ENCODE peak calls at places on chromosomes 16 and 17, in six cellular contexts. D is naive thymus-derived CD8-positive, alpha-beta T cell; N is non-pigmented ciliary epithelial cell; P is cardiac fibroblast; R is activated effector memory CD4-positive, alpha-beta T cell treated with anti-CD3 and anti-CD28 coated beads, Interleukin-2, amount 50 U/mL, for 16 hours; X is stimulated activated CD4-positive, alpha-beta T cell treated with anti-CD3 and anti-CD28 coated beads, Interleukin-15, amount 100 ng/mL, for 1 hour. I is an unnamed sample.

GRCh38 chr17:40101367-40102210 is 1.2 kb upstream of the NR1D1 start:
- DNase-seq in D (no peak), N (no peak), P (no peak), R (no peak), X (no peak), I (no peak)

GRCh38 chr17:13594310-13594709 is 7.4 kb downstream of the HS3ST3A1 start:
- DNase-seq in D (no peak), N (no peak), P (no peak), R (no peak), X (no peak), I (no peak)

GRCh38 chr17:50642722-50643656 is 8.3 kb downstream of the ABCC3 start:
- DNase-seq in D (no peak), N (no peak), P (no peak), R (no peak), X (no peak), I (no peak)

GRCh38 chr17:51245535-51245934 is 14.3 kb downstream of the MBTD1 start:
- DNase-seq in D (no peak), N (no peak), P (no peak), R (no peak), X (no peak), I (no peak)

GRCh38 chr16:30456302-30456701 is 10.6 kb upstream of the SEPHS2 start:
- DNase-seq in D (no peak), N (no peak), P (no peak), R (no peak), X (no peak), I (no peak)

GRCh38 chr17:45848868-45849535 is 4.3 kb downstream of the SPPL2C start:
- DNase-seq in D (no peak), N (no peak), P (no peak), R (no peak), X (no peak), I (no peak)

GRCh38 chr17:41322264-41322902 is 6.9 kb upstream of the KRTAP17-1 start:
- DNase-seq in D (peak; percentile 62), N (peak; percentile 35), P (peak; percentile 67), R (no peak), X (no peak), I (no peak)

GRCh38 chr17:8821446-8822105 is 22.4 kb upstream of the MFSD6L start:
- DNase-seq in D (no peak), N (no peak), P (no peak), R (no peak), X (no peak), I (no peak)

GRCh38 chr16:22674832-22675191 is 139.2 kb upstream of the HS3ST2 start:
- DNase-seq in D (no peak), N (no peak), P (no peak), R (no peak), X (no peak), I (no peak)

GRCh38 chr16:66649636-66650205 is 45.2 kb downstream of the CMTM3 start:
- DNase-seq in D (no peak), N (no peak), P (no peak), R (no peak), X (no peak), I (no peak)

GRCh38 chr17:81049372-81049911 is 14.5 kb downstream of the BAIAP2 start:
- DNase-seq in D (peak; percentile 15), N (no peak), P (no peak), R (no peak), X (no peak), I (no peak)

GRCh38 chr16:24139282-24139681 is 116.9 kb upstream of the CACNG3 start:
- DNase-seq in D (no peak), N (no peak), P (no peak), R (no peak), X (no peak), I (no peak)

GRCh38 chr17:83152745-83153611 is 73.6 kb downstream of the METRNL start:
- DNase-seq in D (no peak), N (no peak), P (no peak), R (no peak), X (no peak), I (no peak)

I was measured in upper lobe of right lung.